ENCODE peak calls at places on chromosomes 4 and X, in four cellular contexts. K, B, L and H are unnamed samples.

GRCh38 chr4:54050214-54050904 is 14.0 kb downstream of the CHIC2 start:
- DNase-seq in K (no peak), L (no peak), B (no peak), H (no peak)

GRCh38 chrX:13418126-13419091 is 98.6 kb upstream of the ATXN3L start:
- DNase-seq in K (peak), B (no peak), L (no peak), H (no peak)

GRCh38 chrX:122244080-122244479 is 940.0 kb upstream of the GRIA3 start:
- DNase-seq in K (no peak), L (no peak), B (no peak), H (no peak)

GRCh38 chr4:67886281-67886680 is 2.5 kb upstream of the TMPRSS11D start:
- DNase-seq in B (no peak), K (no peak), L (no peak), H (no peak)

GRCh38 chrX:40171513-40172168 is 73.9 kb upstream of the BCOR start:
- DNase-seq in B (no peak), L (peak), K (no peak), H (no peak)

GRCh38 chr4:105990933-105991332 is 95.7 kb downstream of the NPNT start:
- DNase-seq in K (peak), L (no peak), B (no peak), H (no peak)

GRCh38 chrX:40877869-40878268 is 142.5 kb upstream of the MED14 start:
- DNase-seq in L (no peak), K (peak), B (peak), H (peak)

GRCh38 chr4:141011799-141012377 is 121.4 kb downstream of the RNF150 start:
- DNase-seq in B (no peak), L (no peak), K (no peak), H (no peak)

GRCh38 chr4:181905708-181906107 is 337.5 kb upstream of the TENM3 start:
- DNase-seq in K (no peak), B (no peak), L (no peak), H (no peak)

GRCh38 chr4:89558147-89558546 is 250.5 kb upstream of the GPRIN3 start:
- DNase-seq in L (no peak), K (peak), B (no peak), H (no peak)

GRCh38 chr4:90950385-90950841 is 823.2 kb downstream of the CCSER1 start:
- DNase-seq in K (peak), L (no peak), B (no peak), H (no peak)

GRCh38 chr4:87551361-87551760 is 22.2 kb upstream of the SPARCL1 start:
- DNase-seq in K (no peak), B (no peak), L (no peak), H (no peak)

GRCh38 chrX:108735680-108736508 is 469 bp downstream of the IRS4 start:
- DNase-seq in K (peak), L (peak), B (no peak), H (no peak)

GRCh38 chr4:2698504-2698903 is 57.6 kb downstream of the TNIP2 start:
- DNase-seq in L (no peak), K (no peak), B (no peak), H (no peak)

GRCh38 chr4:139986108-139986507 is 167.9 kb downstream of the MAML3 start:
- DNase-seq in L (no peak), B (no peak), K (no peak), H (no peak)

GRCh38 chr4:1209821-1210220 is 37.4 kb upstream of the SPON2 start:
- DNase-seq in B (no peak), L (no peak), K (no peak), H (no peak)

GRCh38 chr4:88283661-88284377 is 542 bp downstream of the PPM1K start:
- DNase-seq in L (peak), K (peak), B (peak), H (peak)

GRCh38 chr4:8905236-8905772 is 33.7 kb upstream of the HMX1 start:
- DNase-seq in L (no peak), K (no peak), B (no peak), H (no peak)

GRCh38 chr4:6227412-6228157 is 27.2 kb upstream of the JAKMIP1 start:
- DNase-seq in K (no peak), B (no peak), L (peak), H (no peak)

GRCh38 chr4:153489856-153490558 is 23.8 kb downstream of the TMEM131L start:
- DNase-seq in L (no peak), B (no peak), K (no peak), H (no peak)

GRCh38 chrX:84909151-84909550 is 94.5 kb upstream of the APOOL start:
- DNase-seq in B (no peak), L (no peak), K (no peak), H (no peak)

GRCh38 chr4:183320211-183321068 is at the start of gene CLDN22:
- DNase-seq in L (no peak), K (no peak), B (peak), H (no peak)

GRCh38 chrX:48972214-48973164 is 845 bp upstream of the KCND1 start:
- DNase-seq in L (peak), B (peak), K (peak), H (peak)

GRCh38 chr4:184275766-184276165 is 58.1 kb upstream of the ENPP6 start:
- DNase-seq in K (no peak), L (no peak), B (no peak), H (no peak)

GRCh38 chr4:78784255-78784654 is 8.1 kb downstream of the BMP2K start:
- DNase-seq in K (no peak), L (no peak), B (no peak), H (no peak)

GRCh38 chr4:71711044-71711984 is 72.6 kb downstream of the GC start:
- DNase-seq in K (no peak), B (no peak), L (no peak), H (no peak)

GRCh38 chrX:139077303-139078131 is 366.0 kb upstream of the FGF13 start:
- DNase-seq in B (no peak), K (peak), L (no peak), H (no peak)

GRCh38 chr4:24042094-24042493 is 152.2 kb upstream of the PPARGC1A start:
- DNase-seq in L (no peak), B (no peak), K (no peak), H (no peak)

GRCh38 chr4:139782926-139783542 is 117.4 kb downstream of the MGST2 start:
- DNase-seq in K (no peak), B (no peak), L (no peak), H (no peak)

GRCh38 chr4:183017962-183018361 is 81.1 kb upstream of the WWC2 start:
- DNase-seq in B (no peak), L (peak), K (no peak), H (no peak)

GRCh38 chr4:131499139-131499873 is 1649.8 kb upstream of the PCDH10 start:
- DNase-seq in B (no peak), L (no peak), K (peak), H (peak)

GRCh38 chrX:25659317-25659716 is 478.8 kb upstream of the MAGEB18 start:
- DNase-seq in L (no peak), K (no peak), B (no peak), H (no peak)

GRCh38 chr4:11765849-11766453 is 337.3 kb upstream of the HS3ST1 start:
- DNase-seq in B (peak), L (no peak), K (peak), H (peak)
- TF ChIP-seq PHF8 in B (no peak), L (no peak), K (no peak), H (no peak)

GRCh38 chr4:147831452-147832192 is 99.7 kb downstream of the ARHGAP10 start:
- DNase-seq in B (no peak), K (peak), L (no peak), H (no peak)
- TF ChIP-seq PHF8 in B (no peak), K (no peak), L (no peak), H (no peak)

DNA sequence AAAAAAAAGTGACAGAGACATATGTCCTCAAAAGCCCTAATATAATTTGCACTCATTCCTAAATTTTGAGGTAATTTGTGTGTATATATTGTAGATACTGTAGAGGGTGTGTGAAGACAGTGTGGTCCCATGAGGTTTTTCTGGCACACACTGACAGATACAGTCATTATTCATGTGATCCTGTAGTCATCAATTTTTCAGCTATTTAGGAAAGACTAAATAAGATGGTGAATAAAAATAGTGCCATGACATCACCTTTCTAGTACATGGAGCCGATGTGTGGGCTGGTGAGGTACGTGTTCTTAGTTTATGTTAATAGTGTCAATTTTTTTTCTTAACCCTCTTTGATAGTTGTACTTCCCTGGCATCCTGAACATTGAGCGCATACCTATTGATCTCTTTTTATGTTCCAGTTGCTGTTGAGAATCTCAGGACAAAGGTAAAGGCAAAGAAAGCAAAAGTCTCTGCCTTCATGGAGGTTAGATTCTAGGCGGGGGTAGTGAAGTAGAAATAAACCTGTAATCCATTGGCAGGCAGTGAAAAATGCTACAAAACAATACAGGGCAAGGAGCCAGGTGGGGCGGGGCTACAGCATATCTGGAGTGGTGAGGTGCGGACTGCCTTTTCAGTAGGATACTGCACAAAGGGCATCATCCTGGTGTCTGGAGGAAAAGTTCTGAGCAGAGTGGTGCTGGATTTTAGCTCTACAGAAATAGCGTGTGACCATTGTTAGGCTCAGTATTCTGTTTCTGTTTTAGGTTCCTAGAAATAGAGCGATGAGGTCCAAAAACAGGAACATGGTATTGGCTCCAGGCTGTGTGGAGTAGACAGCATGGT is 93.8 kb downstream of the ARHGAP10 start:
- DNase-seq in L (no peak), B (no peak), K (no peak), H (no peak)
- TF ChIP-seq PHF8 in L (no peak), B (no peak), K (no peak), H (no peak)

GRCh38 chr4:7675136-7675535 is 240.4 kb upstream of the PSAPL1 start:
- DNase-seq in L (no peak), B (no peak), K (no peak), H (no peak)

GRCh38 chr4:7674706-7675105 is 240.0 kb upstream of the PSAPL1 start:
- DNase-seq in K (no peak), L (no peak), B (peak), H (no peak)

GRCh38 chr4:7673111-7673510 is 238.4 kb upstream of the PSAPL1 start:
- DNase-seq in K (no peak), B (peak), L (no peak), H (no peak)

GRCh38 chr4:7675612-7676320 is 241.0 kb upstream of the PSAPL1 start:
- DNase-seq in B (no peak), L (no peak), K (no peak), H (no peak)

GRCh38 chr4:7672601-7673000 is 237.9 kb upstream of the PSAPL1 start:
- DNase-seq in L (no peak), K (no peak), B (no peak), H (no peak)
- TF ChIP-seq PHF8 in L (no peak), K (no peak), B (no peak), H (no peak)